ENCODE peak calls at places on chromosomes 3 and 15, in four cellular contexts. O, R, K and G are unnamed samples.

GRCh38 chr3:2283818-2284217 is 185.2 kb downstream of the CNTN4 start:
- DNase-seq in O (no peak), R (no peak), K (no peak), G (no peak)

GRCh38 chr3:183151086-183151485 is 11.4 kb downstream of the LAMP3 start:
- DNase-seq in O (no peak), R (no peak), K (no peak), G (no peak)

GRCh38 chr15:64905119-64905831 is 6.4 kb upstream of the ANKDD1A start:
- DNase-seq in O (peak; percentile 85), R (no peak), K (no peak), G (no peak)

GRCh38 chr3:2661078-2661477 is 449.1 kb downstream of the IL5RA start:
- DNase-seq in O (no peak), R (no peak), K (no peak), G (no peak)

GRCh38 chr3:52052831-52053306 is 3.5 kb downstream of the DUSP7 start:
- DNase-seq in O (peak; percentile 49), R (no peak), K (no peak), G (peak; percentile 86)

GRCh38 chr3:120487079-120487693 is 36.4 kb upstream of the FSTL1 start:
- DNase-seq in O (no peak), R (peak; percentile 69), K (no peak), G (no peak)

GRCh38 chr3:43879166-43879565 is 188.4 kb downstream of the ABHD5 start:
- DNase-seq in O (no peak), R (no peak), K (no peak), G (no peak)

GRCh38 chr15:80606571-80606970 is 88.5 kb upstream of the ABHD17C start:
- DNase-seq in O (no peak), R (no peak), K (no peak), G (no peak)

GRCh38 chr15:91070872-91071271 is 29.2 kb upstream of the SV2B start:
- DNase-seq in O (no peak), R (no peak), K (no peak), G (no peak)